ENCODE peak calls at places on chromosomes 11 and 22, in nine cellular contexts. H is PC-9; U is endodermal cell; R is Calu3; J is HCT116; Q is tibial nerve; I is fibroblast of mammary gland; L is CD8-positive, alpha-beta T cell; E is HFFc6. S is an unnamed sample.

GRCh38 chr22:34814260-34814659 is 251.7 kb upstream of the ISX start:
- DNase-seq in H (no peak), J (no peak), I (no peak), L (no peak), U (no peak), E (no peak), Q (no peak), R (no peak), S (no peak)

GRCh38 chr22:46546466-46547178 is 9.2 kb upstream of the CELSR1 start:
- DNase-seq in L (no peak), J (no peak), U (peak; percentile 45), I (peak; percentile 50), R (peak; percentile 62), H (peak; percentile 75), E (peak; percentile 43), Q (no peak), S (no peak)

GRCh38 chr11:17513853-17514252 is 30.4 kb downstream of the USH1C start:
- DNase-seq in E (no peak), U (no peak), R (no peak), H (no peak), Q (no peak), J (no peak), I (peak; percentile 44), L (no peak), S (no peak)

GRCh38 chr11:72781313-72782080 is 12.3 kb downstream of the STARD10 start:
- DNase-seq in H (no peak), U (peak; percentile 82), E (no peak), L (peak; percentile 34), R (peak; percentile 41), J (no peak), I (no peak), Q (no peak), S (peak; percentile 59)

GRCh38 chr11:67405196-67405567 is 1.3 kb downstream of the TBC1D10C start:
- DNase-seq in H (no peak), Q (no peak), E (no peak), R (no peak), U (no peak), I (no peak), L (no peak), J (no peak), S (no peak)

GRCh38 chr11:35029979-35030378 is 109.0 kb upstream of the CD44 start:
- DNase-seq in U (no peak), E (peak; percentile 78), R (no peak), I (peak; percentile 95), H (peak; percentile 81), J (no peak), Q (no peak), L (no peak), S (no peak)

GRCh38 chr11:128354476-128354875 is 232.9 kb downstream of the ETS1 start:
- DNase-seq in E (no peak), J (no peak), Q (no peak), I (peak; percentile 44), H (no peak), L (no peak), U (no peak), R (no peak), S (no peak)

GRCh38 chr22:37604875-37605274 is 3.8 kb upstream of the GGA1 start:
- DNase-seq in J (no peak), U (no peak), H (peak; percentile 35), L (no peak), E (no peak), Q (no peak), R (no peak), I (no peak), S (no peak)

GRCh38 chr11:102640946-102641345 is 15.8 kb upstream of the MMP20 start:
- DNase-seq in H (no peak), U (peak; percentile 53), I (no peak), E (no peak), L (no peak), Q (no peak), J (no peak), R (no peak), S (no peak)

GRCh38 chr11:9990221-9990973 is 303.6 kb downstream of the SBF2 start:
- DNase-seq in E (peak; percentile 34), H (no peak), R (no peak), Q (no peak), J (no peak), I (peak; percentile 41), U (no peak), L (no peak), S (no peak)
- TF ChIP-seq CTCF in E (peak; percentile 30), H (no peak), R (no peak), Q (no peak), J (no peak), I (peak; percentile 17), U (no peak), L (no peak), S (no peak)

DNA sequence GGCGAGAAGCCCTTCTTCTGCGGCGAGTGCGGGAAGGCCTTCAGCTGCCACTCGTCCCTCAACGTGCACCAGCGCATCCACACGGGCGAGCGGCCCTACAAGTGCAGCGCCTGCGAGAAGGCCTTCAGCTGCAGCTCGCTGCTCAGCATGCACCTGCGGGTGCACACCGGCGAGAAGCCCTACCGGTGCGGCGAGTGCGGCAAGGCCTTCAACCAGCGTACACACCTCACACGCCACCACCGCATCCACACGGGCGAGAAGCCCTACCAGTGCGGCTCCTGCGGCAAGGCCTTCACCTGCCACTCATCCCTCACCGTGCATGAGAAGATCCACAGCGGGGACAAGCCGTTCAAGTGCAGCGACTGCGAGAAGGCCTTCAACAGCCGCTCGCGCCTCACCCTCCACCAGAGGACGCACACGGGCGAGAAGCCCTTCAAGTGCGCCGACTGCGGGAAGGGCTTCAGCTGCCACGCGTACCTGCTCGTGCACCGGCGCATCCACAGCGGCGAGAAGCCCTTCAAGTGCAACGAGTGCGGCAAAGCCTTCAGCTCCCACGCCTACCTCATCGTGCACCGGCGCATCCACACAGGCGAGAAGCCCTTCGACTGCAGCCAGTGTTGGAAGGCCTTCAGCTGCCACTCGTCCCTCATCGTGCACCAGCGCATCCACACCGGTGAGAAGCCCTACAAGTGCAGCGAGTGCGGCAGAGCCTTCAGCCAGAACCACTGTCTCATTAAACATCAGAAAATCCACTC is 12.2 kb downstream of the ZNF74 start:
- DNase-seq in J (no peak), Q (no peak), E (no peak), H (no peak), U (no peak), R (no peak), I (no peak), L (no peak), S (no peak)
- TF ChIP-seq CTCF in J (no peak), Q (no peak), E (no peak), H (no peak), U (no peak), R (no peak), I (no peak), L (no peak), S (no peak)

DNA sequence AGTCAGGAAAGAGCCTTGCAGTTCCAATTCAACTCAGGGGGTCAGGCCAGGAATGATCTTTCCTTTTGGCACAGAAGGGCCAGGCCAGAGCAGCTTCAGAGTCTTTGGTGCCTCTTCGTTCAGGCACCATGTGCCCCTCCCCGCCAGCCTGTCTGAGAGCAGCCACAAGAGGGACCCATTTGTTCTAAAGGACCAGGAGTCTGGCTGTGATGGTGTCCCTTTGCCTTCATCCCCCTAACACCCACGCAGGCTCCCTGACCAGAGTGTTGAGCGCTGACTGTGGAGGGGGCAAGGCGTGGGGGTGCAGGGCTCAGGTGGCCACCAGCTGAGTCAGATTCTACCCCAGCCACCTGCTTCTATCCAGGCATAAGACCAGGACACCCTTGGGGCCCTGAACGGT is 156.4 kb downstream of the TTC17 start:
- DNase-seq in H (no peak), J (no peak), Q (no peak), L (no peak), E (no peak), R (no peak), U (peak; percentile 79), I (no peak), S (no peak)
- TF ChIP-seq CTCF in H (peak; percentile 40), J (no peak), Q (no peak), L (no peak), E (peak; percentile 55), R (no peak), U (peak; percentile 68), I (peak; percentile 14), S (no peak)

GRCh38 chr11:100984668-100985067 is 144.9 kb downstream of the PGR start:
- DNase-seq in I (no peak), J (no peak), R (no peak), E (no peak), H (no peak), L (no peak), Q (no peak), U (no peak), S (no peak)

GRCh38 chr11:100978442-100978841 is 151.2 kb downstream of the PGR start:
- DNase-seq in R (no peak), I (no peak), E (no peak), L (no peak), H (no peak), Q (no peak), J (no peak), U (peak; percentile 75), S (no peak)

GRCh38 chr11:100981196-100981824 is 148.3 kb downstream of the PGR start:
- DNase-seq in Q (no peak), I (no peak), R (no peak), U (no peak), E (no peak), H (no peak), L (no peak), J (no peak), S (no peak)

GRCh38 chr11:100978942-100979341 is 150.7 kb downstream of the PGR start:
- DNase-seq in U (peak; percentile 58), H (no peak), L (no peak), Q (no peak), R (no peak), J (no peak), I (no peak), E (no peak), S (no peak)

DNA sequence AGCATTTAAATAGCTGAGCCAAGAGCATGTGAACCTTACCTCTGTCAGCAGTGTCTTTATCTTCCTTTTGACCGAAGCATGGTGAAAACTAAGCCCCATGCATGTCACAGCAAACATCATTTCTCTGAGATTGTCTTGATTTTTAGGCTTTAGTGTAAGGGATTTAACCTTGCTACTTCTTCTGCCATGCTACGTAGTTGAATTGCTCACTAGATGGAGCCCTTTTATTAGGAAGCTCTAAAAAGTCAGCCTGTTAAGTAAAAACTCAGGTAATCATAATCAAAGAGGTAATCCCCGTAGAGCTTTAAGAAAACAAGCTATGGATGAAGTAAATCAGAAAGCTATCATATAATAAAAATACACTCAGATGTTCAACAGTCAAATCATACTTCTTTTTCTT is 149.5 kb downstream of the PGR start:
- DNase-seq in Q (no peak), I (peak; percentile 23), U (no peak), R (no peak), J (no peak), E (peak; percentile 11), H (no peak), L (no peak), S (no peak)
- TF ChIP-seq CTCF in Q (no peak), I (peak; percentile 48), U (peak; percentile 73), R (no peak), J (peak; percentile 28), E (peak; percentile 49), H (peak; percentile 57), L (no peak), S (no peak)